ENCODE peak calls at places on chromosome 6, in ten cellular contexts. M is effector memory CD8-positive, alpha-beta T cell; F is EL; W is T follicular helper cell; N is epithelial cell of esophagus; S is CD8-positive, alpha-beta memory T cell; C is H54; G is adrenal gland; Q is A673; H is RCC 7860. O is an unnamed sample.

GRCh38 chr6:105250523-105250922 is 70.7 kb upstream of the POPDC3 start:
- DNase-seq in M (no peak), F (peak; percentile 13), W (no peak), N (peak; percentile 47), S (no peak), C (no peak), G (no peak), Q (no peak), H (no peak), O (no peak)

GRCh38 chr6:29742191-29742590 is 19.0 kb downstream of the HLA-F start:
- DNase-seq in M (no peak), F (no peak), W (no peak), N (no peak), S (no peak), C (no peak), G (no peak), Q (no peak), H (no peak), O (no peak)

GRCh38 chr6:31834367-31834703 is 6.8 kb downstream of the HSPA1B start:
- DNase-seq in M (no peak), F (peak; percentile 88), W (no peak), N (peak; percentile 80), S (peak; percentile 70), C (peak; percentile 78), G (peak; percentile 90), Q (peak; percentile 90), H (peak; percentile 76), O (peak; percentile 84)

GRCh38 chr6:2232445-2232844 is 13.0 kb downstream of the GMDS start:
- DNase-seq in M (no peak), F (no peak), W (no peak), N (no peak), S (no peak), C (no peak), G (no peak), Q (no peak), H (no peak), O (no peak)

GRCh38 chr6:147279423-147279822 is 75.2 kb downstream of the STXBP5 start:
- DNase-seq in M (no peak), F (no peak), W (no peak), N (no peak), S (no peak), C (no peak), G (no peak), Q (no peak), H (no peak), O (no peak)

GRCh38 chr6:3908961-3909360 is 59.8 kb downstream of the FAM50B start:
- DNase-seq in M (no peak), F (no peak), W (no peak), N (no peak), S (no peak), C (no peak), G (no peak), Q (no peak), H (no peak), O (no peak)

GRCh38 chr6:111711476-111711875 is 105.8 kb upstream of the TRAF3IP2 start:
- DNase-seq in M (no peak), F (no peak), W (no peak), N (no peak), S (no peak), C (no peak), G (no peak), Q (no peak), H (no peak), O (no peak)

GRCh38 chr6:33297956-33298772 is 578 bp downstream of the RGL2 start:
- DNase-seq in M (peak; percentile 54), F (peak; percentile 93), W (peak; percentile 67), N (peak; percentile 94), S (peak; percentile 62), C (peak; percentile 81), G (peak; percentile 86), Q (peak; percentile 89), H (peak; percentile 70), O (peak; percentile 92)

GRCh38 chr6:72622094-72622540 is 253 bp downstream of the KCNQ5 start:
- DNase-seq in M (peak; percentile 47), F (peak; percentile 76), W (peak; percentile 19), N (peak; percentile 39), S (peak; percentile 49), C (peak; percentile 36), G (no peak), Q (peak; percentile 80), H (peak; percentile 50), O (peak; percentile 41)

GRCh38 chr6:116444991-116445566 is 16.1 kb upstream of the CALHM6 start:
- DNase-seq in M (no peak), F (no peak), W (no peak), N (peak; percentile 15), S (peak; percentile 21), C (no peak), G (no peak), Q (no peak), H (no peak), O (no peak)

GRCh38 chr6:88238065-88238464 is 71.9 kb upstream of the CNR1 start:
- DNase-seq in M (no peak), F (no peak), W (no peak), N (peak; percentile 59), S (no peak), C (no peak), G (no peak), Q (peak; percentile 9), H (no peak), O (no peak)

GRCh38 chr6:110449545-110449903 is 26.9 kb downstream of the SLC22A16 start:
- DNase-seq in M (no peak), F (no peak), W (no peak), N (no peak), S (no peak), C (no peak), G (no peak), Q (no peak), H (no peak), O (no peak)

GRCh38 chr6:86856937-86857563 is 80.3 kb upstream of the HTR1E start:
- DNase-seq in M (no peak), F (peak; percentile 35), W (no peak), N (peak; percentile 62), S (no peak), C (no peak), G (peak; percentile 47), Q (peak; percentile 60), H (no peak), O (peak; percentile 27)

GRCh38 chr6:150685860-150686259 is 86.2 kb downstream of the PLEKHG1 start:
- DNase-seq in M (peak; percentile 38), F (peak; percentile 18), W (peak; percentile 7), N (peak; percentile 76), S (no peak), C (peak; percentile 36), G (no peak), Q (peak; percentile 48), H (peak; percentile 11), O (peak; percentile 65)

GRCh38 chr6:115896538-115897129 is 164.1 kb downstream of the FRK start:
- DNase-seq in M (no peak), F (peak; percentile 40), W (no peak), N (peak; percentile 52), S (no peak), C (no peak), G (no peak), Q (peak; percentile 63), H (no peak), O (peak; percentile 35)

GRCh38 chr6:106141441-106142237 is 55.5 kb downstream of the PRDM1 start:
- DNase-seq in M (peak; percentile 24), F (no peak), W (no peak), N (peak; percentile 59), S (peak; percentile 27), C (no peak), G (no peak), Q (no peak), H (peak; percentile 8), O (peak; percentile 84)

GRCh38 chr6:5753187-5753586 is 253.5 kb downstream of the NRN1 start:
- DNase-seq in M (no peak), F (no peak), W (no peak), N (no peak), S (no peak), C (no peak), G (no peak), Q (no peak), H (no peak), O (no peak)

GRCh38 chr6:26553264-26553738 is 15.1 kb downstream of the HMGN4 start:
- DNase-seq in M (peak; percentile 79), F (peak; percentile 79), W (peak; percentile 53), N (peak; percentile 70), S (peak; percentile 76), C (no peak), G (peak; percentile 76), Q (peak; percentile 83), H (peak; percentile 58), O (no peak)

GRCh38 chr6:69847507-69847812 is 18.9 kb upstream of the COL19A1 start:
- DNase-seq in M (no peak), F (no peak), W (no peak), N (no peak), S (no peak), C (no peak), G (no peak), Q (no peak), H (no peak), O (no peak)

GRCh38 chr6:48560408-48560807 is 449.4 kb upstream of the PTCHD4 start:
- DNase-seq in M (no peak), F (peak; percentile 61), W (no peak), N (peak; percentile 79), S (no peak), C (peak; percentile 9), G (no peak), Q (peak; percentile 4), H (peak; percentile 11), O (peak; percentile 33)

GRCh38 chr6:169158182-169158573 is 95.5 kb downstream of the THBS2 start:
- DNase-seq in M (no peak), F (no peak), W (no peak), N (no peak), S (no peak), C (no peak), G (peak; percentile 59), Q (no peak), H (no peak), O (no peak)

GRCh38 chr6:147868493-147869222 is 360.2 kb downstream of the SAMD5 start:
- DNase-seq in M (no peak), F (peak; percentile 6), W (no peak), N (no peak), S (no peak), C (no peak), G (no peak), Q (peak; percentile 94), H (no peak), O (no peak)

GRCh38 chr6:25034477-25034876 is 98.7 kb upstream of the RIPOR2 start:
- DNase-seq in M (no peak), F (no peak), W (no peak), N (no peak), S (no peak), C (no peak), G (no peak), Q (no peak), H (no peak), O (no peak)

GRCh38 chr6:169997187-169997929 is 245.9 kb downstream of the ERMARD start:
- DNase-seq in M (no peak), F (no peak), W (no peak), N (peak; percentile 9), S (no peak), C (no peak), G (no peak), Q (no peak), H (no peak), O (no peak)

GRCh38 chr6:132813173-132813856 is 1.1 kb upstream of the RPS12 start:
- DNase-seq in M (peak; percentile 42), F (peak; percentile 58), W (peak; percentile 14), N (peak; percentile 57), S (peak; percentile 59), C (no peak), G (peak; percentile 52), Q (peak; percentile 62), H (no peak), O (peak; percentile 59)

GRCh38 chr6:157513004-157513603 is 132.1 kb downstream of the ZDHHC14 start:
- DNase-seq in M (no peak), F (no peak), W (no peak), N (no peak), S (no peak), C (no peak), G (no peak), Q (no peak), H (no peak), O (no peak)

O was measured in foreskin keratinocyte.